ENCODE peak calls at places on chromosomes 13 and 19, in six cellular contexts. S is AG04450, G is AG09309, V is OCI-LY7, I is lower leg skin, X is body of pancreas. D is an unnamed sample.

GRCh38 chr13:23552661-23553060 is 17.6 kb upstream of the TNFRSF19 start:
- DNase-seq in G (no peak), S (no peak), X (no peak), I (no peak), V (no peak), D (no peak)

GRCh38 chr19:37989855-37990254 is 82.8 kb downstream of the SIPA1L3 start:
- DNase-seq in I (no peak), G (no peak), X (no peak), S (no peak), V (no peak), D (no peak)

GRCh38 chr19:56333506-56333905 is 18.9 kb upstream of the ZSCAN5A start:
- DNase-seq in X (peak), I (no peak), V (peak), G (peak), S (peak), D (peak)

GRCh38 chr19:681029-681626 is 4.9 kb downstream of the FSTL3 start:
- DNase-seq in S (no peak), G (peak), V (peak), X (peak), I (peak), D (peak)

GRCh38 chr13:41008349-41008980 is 10.7 kb downstream of the ELF1 start:
- DNase-seq in X (no peak), V (no peak), I (no peak), S (peak), G (peak), D (peak)

GRCh38 chr13:76972430-76972829 is 19.5 kb upstream of the CLN5 start:
- DNase-seq in V (no peak), S (no peak), X (no peak), I (no peak), G (no peak), D (no peak)

GRCh38 chr13:20553309-20553708 is 13.6 kb upstream of the IFT88 start:
- DNase-seq in G (no peak), V (no peak), S (no peak), X (no peak), I (no peak), D (no peak)

GRCh38 chr13:44155422-44156293 is 218.0 kb upstream of the SERP2 start:
- DNase-seq in V (no peak), X (peak), S (no peak), I (peak), G (no peak), D (no peak)

GRCh38 chr19:40467007-40467565 is 285 bp downstream of the SPTBN4 start:
- DNase-seq in V (no peak), G (no peak), X (peak), S (no peak), I (no peak), D (no peak)

GRCh38 chr19:10228925-10229324 is 2.2 kb downstream of the S1PR2 start:
- DNase-seq in S (no peak), G (no peak), I (no peak), V (peak), X (no peak), D (peak)

GRCh38 chr13:57627663-57628062 is 3.9 kb upstream of the PCDH17 start:
- DNase-seq in G (no peak), S (no peak), V (peak), X (no peak), I (no peak), D (peak)

GRCh38 chr19:45215391-45216191 is 29.6 kb downstream of the EXOC3L2 start:
- DNase-seq in S (no peak), X (peak), G (no peak), V (no peak), I (no peak), D (peak)

GRCh38 chr13:89686171-89686570 is 1661.3 kb upstream of the MIR17HG start:
- DNase-seq in I (no peak), V (no peak), G (no peak), S (no peak), X (no peak), D (peak)

GRCh38 chr19:991174-991931 is 7.2 kb downstream of the WDR18 start:
- DNase-seq in G (no peak), S (no peak), V (peak), X (no peak), I (no peak), D (peak)

GRCh38 chr13:94967183-94968039 is 255.1 kb upstream of the SOX21 start:
- DNase-seq in S (no peak), G (no peak), V (no peak), I (no peak), X (peak), D (peak)

GRCh38 chr13:44895584-44895983 is 93.7 kb downstream of the NUFIP1 start:
- DNase-seq in S (no peak), G (no peak), V (no peak), X (no peak), I (no peak), D (no peak)

GRCh38 chr13:65679240-65679639 is 1550.9 kb downstream of the PCDH9 start:
- DNase-seq in S (no peak), V (no peak), X (no peak), I (no peak), G (no peak), D (no peak)

GRCh38 chr19:31354919-31355318 is 5.7 kb upstream of the TSHZ3 start:
- DNase-seq in X (no peak), I (no peak), S (no peak), V (no peak), G (no peak), D (no peak)

GRCh38 chr19:18488838-18489626 is 32.8 kb downstream of the ELL start:
- DNase-seq in G (no peak), I (no peak), X (peak), V (peak), S (no peak), D (peak)

GRCh38 chr19:55284405-55285058 is 735 bp downstream of the BRSK1 start:
- DNase-seq in I (no peak), G (no peak), S (no peak), X (no peak), V (no peak), D (no peak)

GRCh38 chr13:33794576-33794975 is 23.4 kb upstream of the RFC3 start:
- DNase-seq in G (no peak), V (no peak), I (no peak), S (no peak), X (no peak), D (no peak)

GRCh38 chr13:30863231-30863630 is 42.8 kb upstream of the MEDAG start:
- DNase-seq in S (no peak), G (no peak), X (no peak), V (no peak), I (peak), D (no peak)
- H3K4me3 ChIP-seq in S (no peak), G (no peak), X (no peak), V (no peak), I (no peak), D (no peak)

GRCh38 chr13:88196106-88196505 is 524.9 kb downstream of the SLITRK5 start:
- DNase-seq in G (no peak), X (no peak), I (no peak), S (no peak), V (peak), D (no peak)
- TF ChIP-seq CTCF in G (no peak), X (no peak), I (no peak), S (peak), V (peak), D (no peak)

GRCh38 chr19:50178320-50178719 is 15.2 kb upstream of the IZUMO2 start:
- DNase-seq in X (no peak), S (no peak), G (no peak), I (no peak), V (peak), D (no peak)

GRCh38 chr19:50178859-50179537 is 15.9 kb upstream of the IZUMO2 start:
- DNase-seq in S (no peak), I (no peak), X (no peak), G (no peak), V (peak), D (peak)

GRCh38 chr19:50175924-50176323 is 12.8 kb upstream of the IZUMO2 start:
- DNase-seq in G (no peak), S (no peak), X (no peak), I (no peak), V (no peak), D (no peak)

GRCh38 chr19:50184196-50184595 is 19.2 kb upstream of the MYH14 start:
- DNase-seq in V (no peak), I (no peak), S (no peak), X (no peak), G (no peak), D (no peak)

GRCh38 chr19:50181121-50181520 is 18.0 kb upstream of the IZUMO2 start:
- DNase-seq in S (no peak), G (no peak), X (no peak), V (no peak), I (no peak), D (no peak)
- H3K4me3 ChIP-seq in S (no peak), G (no peak), X (no peak), V (no peak), I (no peak), D (no peak)

DNA sequence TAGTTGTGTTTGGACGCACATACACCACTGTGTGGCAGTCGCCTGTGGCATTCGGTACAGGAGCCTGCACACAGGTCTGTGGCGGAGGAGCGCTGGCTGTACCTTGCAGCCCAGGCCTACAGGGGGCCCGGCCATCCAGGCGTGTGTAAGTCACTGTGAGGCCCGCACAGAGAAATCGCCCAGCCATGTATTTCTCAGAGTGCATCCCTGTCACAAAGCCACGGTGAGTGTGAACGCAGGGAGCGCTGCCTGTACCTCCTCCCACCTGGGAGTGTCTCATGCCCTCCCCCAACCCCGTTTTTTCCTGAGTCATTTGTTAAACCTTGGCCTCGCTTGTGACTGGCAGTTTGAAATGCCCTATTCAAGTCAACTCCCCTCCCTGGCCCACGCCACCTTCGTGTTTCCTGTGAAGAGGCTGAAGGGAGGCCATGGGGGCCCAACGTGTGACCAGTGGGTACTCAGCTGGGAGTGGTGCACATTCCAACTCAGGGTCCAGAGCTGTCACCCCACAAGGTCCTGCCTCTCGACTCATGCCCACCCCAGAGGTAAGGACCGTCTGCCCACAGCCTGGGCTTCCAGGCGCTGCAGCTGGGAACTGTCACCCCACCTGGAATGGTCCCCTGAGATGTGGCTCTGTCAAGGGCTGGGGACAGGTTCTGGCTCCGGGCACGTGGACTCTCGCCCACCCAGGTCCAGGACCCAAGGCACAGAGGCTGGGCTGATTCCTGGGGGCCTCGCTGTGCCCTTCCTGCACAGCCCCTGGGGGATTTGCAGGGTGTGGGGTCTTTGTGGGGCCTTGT is 11.6 kb upstream of the RASA3 start:
- DNase-seq in V (peak), X (peak), S (no peak), I (no peak), G (no peak), D (no peak)
- TF ChIP-seq CTCF in V (peak), X (no peak), S (peak), I (no peak), G (no peak), D (no peak)

GRCh38 chr13:32426981-32427851 is 714 bp downstream of the N4BP2L1 start:
- DNase-seq in I (peak), X (peak), V (peak), S (no peak), G (no peak), D (peak)

GRCh38 chr13:32428581-32429072 is 697 bp upstream of the N4BP2L1 start:
- DNase-seq in G (no peak), X (no peak), V (peak), I (no peak), S (no peak), D (no peak)

GRCh38 chr13:32425158-32425557 is 2.8 kb downstream of the N4BP2L1 start:
- DNase-seq in V (no peak), G (no peak), S (no peak), X (no peak), I (no peak), D (no peak)

GRCh38 chr13:32427852-32428580 is at the start of gene N4BP2L1:
- DNase-seq in I (peak), V (peak), S (no peak), X (peak), G (no peak), D (peak)

DNA sequence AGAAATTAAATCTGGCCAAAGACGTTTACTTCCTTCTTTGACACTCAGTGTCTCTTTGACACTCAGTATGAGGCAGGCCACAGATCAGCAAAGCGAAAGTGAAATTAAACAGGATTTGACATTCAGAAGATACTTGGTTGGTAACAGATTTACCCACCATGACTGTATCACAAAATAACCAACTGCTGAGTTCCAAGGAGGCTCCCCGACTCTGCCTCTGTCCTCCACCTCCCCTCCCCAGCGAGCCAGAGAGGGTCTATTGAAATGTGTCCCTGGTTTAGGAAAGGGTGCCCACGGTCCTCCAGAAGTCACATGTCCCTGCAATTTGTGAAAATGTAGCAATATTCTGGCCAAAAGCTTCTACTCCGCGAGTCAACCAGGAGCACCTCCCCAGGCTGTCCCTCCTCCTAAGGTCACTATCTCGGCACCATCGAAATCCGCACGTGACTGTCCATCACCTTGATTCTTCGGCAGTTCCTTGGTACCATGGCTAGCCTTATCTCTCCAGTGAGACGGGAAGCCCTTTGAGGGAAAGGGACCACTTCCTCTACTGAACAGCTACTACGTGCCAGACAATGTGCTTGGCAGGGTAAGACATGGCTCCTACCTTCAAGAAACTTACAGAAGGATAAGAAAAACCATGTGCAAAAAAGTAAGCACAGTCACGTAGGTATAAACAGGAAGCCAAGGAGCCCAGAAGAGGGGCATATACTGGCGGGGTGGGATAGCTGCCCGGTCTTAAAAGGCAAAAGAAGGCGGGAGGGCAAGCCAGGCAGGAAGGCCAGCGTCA is 1.5 kb downstream of the N4BP2L1 start:
- DNase-seq in G (no peak), X (no peak), V (peak), I (no peak), S (no peak), D (no peak)
- H3K4me3 ChIP-seq in G (peak), X (peak), V (peak), I (peak), S (peak), D (peak)

DNA sequence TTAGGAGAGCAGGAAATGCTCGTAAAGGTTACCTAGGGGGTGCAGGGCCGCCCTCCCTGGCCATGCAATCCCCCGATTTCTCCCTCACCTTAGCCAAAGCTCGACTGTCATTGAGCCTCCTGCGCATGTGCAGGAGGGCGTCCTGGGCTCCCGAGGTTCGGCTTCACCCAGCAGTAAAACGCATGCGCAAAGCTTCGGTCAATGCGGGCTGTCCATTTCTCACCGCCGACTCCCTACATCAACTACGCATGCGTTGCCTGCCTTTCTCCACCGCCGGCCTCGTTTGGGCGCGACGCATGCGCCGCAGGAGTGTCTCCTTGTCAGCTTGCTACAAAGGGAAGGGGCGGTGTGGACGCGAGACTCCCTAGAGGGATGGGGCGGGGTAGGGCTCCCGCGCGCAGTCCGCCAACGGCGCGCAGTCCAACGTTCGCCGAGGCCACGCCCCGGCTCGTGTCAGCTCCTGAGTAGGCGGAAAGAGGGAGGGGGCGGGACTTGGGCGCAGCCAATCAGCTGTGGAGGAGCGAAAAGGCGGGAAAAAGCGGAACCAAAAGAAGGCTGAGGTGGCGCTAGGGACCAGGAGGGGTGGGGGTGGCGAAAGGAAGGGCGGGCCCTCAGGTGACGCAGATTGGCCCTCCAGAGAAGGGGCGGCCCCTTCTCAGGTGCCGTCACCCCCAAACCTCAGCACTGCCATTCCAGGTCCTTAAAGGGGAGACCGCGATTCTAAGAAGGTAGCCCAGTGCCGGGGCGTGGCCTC is at the start of the genes SYNGR4 and TMEM143:
- DNase-seq in G (peak), X (peak), I (peak), V (peak), S (peak), D (peak)
- TF ChIP-seq CTCF in G (no peak), X (no peak), I (no peak), V (no peak), S (no peak), D (no peak)

GRCh38 chr13:75675421-75675820 is 39.3 kb downstream of the LMO7 start:
- DNase-seq in I (no peak), S (no peak), X (no peak), G (no peak), V (no peak), D (no peak)
- H3K4me3 ChIP-seq in I (no peak), S (no peak), X (no peak), G (no peak), V (no peak), D (no peak)

DNA sequence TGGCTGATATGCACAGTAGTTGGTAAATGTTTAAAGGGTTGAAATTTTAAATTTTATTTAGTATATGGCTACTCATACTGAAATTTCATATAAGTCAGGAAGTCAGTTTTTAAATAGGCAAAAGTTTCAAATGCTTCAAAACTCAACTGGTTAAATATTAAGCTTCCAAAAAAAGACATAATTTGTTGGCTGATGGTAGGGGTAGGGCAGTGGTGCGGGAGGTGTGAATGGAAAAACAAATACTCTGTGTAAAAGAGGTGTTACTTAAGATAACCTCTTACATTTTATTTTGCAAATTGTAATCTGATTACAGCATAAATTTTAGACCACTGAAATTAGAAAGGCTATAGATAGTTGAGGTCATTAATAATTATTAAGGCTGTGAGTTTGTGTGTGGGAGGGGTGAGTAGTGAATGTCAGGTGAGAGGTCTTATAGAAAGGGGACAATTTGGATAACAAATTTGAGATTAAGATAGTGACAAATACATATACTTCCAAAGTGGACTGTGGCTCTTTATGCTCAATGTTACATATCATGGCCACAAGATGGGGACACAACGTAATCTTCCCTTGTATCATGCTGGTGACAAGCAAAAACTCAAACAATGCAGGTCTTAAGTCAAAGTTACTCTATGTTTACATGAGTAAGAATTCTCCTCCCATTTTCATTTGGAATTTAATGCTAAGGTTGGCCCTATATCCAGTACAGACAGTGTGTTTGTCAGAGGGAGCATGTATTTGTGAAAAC is 36.6 kb upstream of the OXGR1 start:
- DNase-seq in I (no peak), G (peak), X (no peak), S (peak), V (no peak), D (peak)
- TF ChIP-seq CTCF in I (no peak), G (peak), X (no peak), S (peak), V (peak), D (peak)

DNA sequence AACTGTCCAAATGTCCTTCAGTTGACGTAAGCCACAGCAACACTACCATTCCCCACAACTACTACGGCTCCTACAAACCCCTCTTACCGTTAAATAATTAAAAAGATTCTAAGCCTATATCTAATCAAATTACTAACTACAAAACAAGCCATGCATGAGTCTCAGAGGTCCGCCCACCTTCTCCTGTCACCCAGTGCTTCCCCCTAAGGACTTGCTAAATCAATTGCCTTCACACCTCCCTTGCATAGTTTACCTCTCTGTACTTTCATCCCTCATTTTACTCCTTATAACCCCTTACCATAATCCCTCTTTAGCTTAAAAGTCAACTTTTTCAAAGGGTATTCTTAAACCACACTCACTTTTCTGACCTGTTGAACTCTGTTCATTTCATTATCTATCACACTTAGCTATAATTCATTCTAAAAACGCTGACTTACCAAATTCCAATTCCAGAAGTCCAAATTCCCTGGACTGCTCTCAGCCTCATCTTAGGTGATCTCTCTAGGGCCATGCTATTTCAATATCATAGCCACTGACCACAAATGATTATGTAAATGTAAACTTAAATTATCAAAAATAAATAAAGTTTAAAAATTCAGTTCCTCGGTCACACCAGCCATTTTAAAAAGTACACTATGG is 187.8 kb downstream of the DIAPH3 start:
- DNase-seq in G (no peak), X (no peak), S (no peak), I (no peak), V (no peak), D (no peak)
- H3K4me3 ChIP-seq in G (no peak), X (no peak), S (no peak), I (no peak), V (no peak), D (no peak)